ENCODE peak calls at places on chromosomes 4 and X, in four cellular contexts. K, M, B and E are unnamed samples.

GRCh38 chrX:46803140-46803539 is 33.7 kb upstream of the RP2 start:
- DNase-seq in B (no peak), M (no peak), K (no peak), E (no peak)

GRCh38 chr4:6991771-6992557 is 51.2 kb upstream of the TADA2B start:
- DNase-seq in B (no peak), K (no peak), M (no peak), E (no peak)

GRCh38 chr4:173530326-173531062 is 465 bp upstream of the HAND2 start:
- DNase-seq in B (no peak), M (no peak), K (no peak), E (no peak)

GRCh38 chrX:97527725-97528124 is 644.0 kb downstream of the RPA4 start:
- DNase-seq in K (no peak), B (no peak), M (no peak), E (no peak)

GRCh38 chr4:147388016-147388415 is 92.9 kb upstream of the EDNRA start:
- DNase-seq in K (no peak), B (no peak), M (no peak), E (no peak)

GRCh38 chr4:136768925-136769275 is 763.4 kb downstream of the PCDH18 start:
- DNase-seq in M (no peak), K (no peak), B (no peak), E (no peak)

GRCh38 chr4:140653718-140654515 is 85.2 kb upstream of the UCP1 start:
- DNase-seq in K (no peak), B (peak; percentile 49), M (no peak), E (no peak)

GRCh38 chrX:153494541-153495361 is at the start of gene BGN:
- DNase-seq in B (peak; percentile 55), M (peak; percentile 44), K (no peak), E (no peak)

GRCh38 chrX:4935387-4935786 is 1221.9 kb upstream of the PRKX start:
- DNase-seq in B (no peak), M (no peak), K (no peak), E (no peak)

GRCh38 chrX:57900961-57901360 is 9.3 kb downstream of the ZXDA start:
- DNase-seq in M (no peak), K (no peak), B (no peak), E (no peak)

GRCh38 chr4:152515678-152516077 is 20.2 kb downstream of the FBXW7 start:
- DNase-seq in K (no peak), M (no peak), B (no peak), E (no peak)

GRCh38 chr4:12879500-12879899 is 604.6 kb downstream of the RAB28 start:
- DNase-seq in M (no peak), K (no peak), B (no peak), E (no peak)

GRCh38 chrX:40083120-40083978 is 14.4 kb downstream of the BCOR start:
- DNase-seq in M (peak; percentile 60), K (no peak), B (peak; percentile 57), E (no peak)

GRCh38 chr4:48388504-48389154 is 47.3 kb downstream of the SLAIN2 start:
- DNase-seq in K (no peak), B (no peak), M (no peak), E (no peak)

GRCh38 chrX:109822861-109823260 is 89.8 kb upstream of the ACSL4 start:
- DNase-seq in B (no peak), M (no peak), K (no peak), E (no peak)

GRCh38 chr4:165476214-165477098 is 97.6 kb downstream of the CPE start:
- DNase-seq in K (no peak), M (peak; percentile 75), B (no peak), E (peak; percentile 72)

GRCh38 chrX:118976599-118977340 is 2.4 kb downstream of the LONRF3 start:
- DNase-seq in B (no peak), M (peak; percentile 44), K (no peak), E (no peak)

GRCh38 chr4:122914938-122915337 is 7.5 kb downstream of the NUDT6 start:
- DNase-seq in B (no peak), K (no peak), M (no peak), E (no peak)

GRCh38 chr4:6663596-6664393 is 23.3 kb downstream of the MRFAP1 start:
- DNase-seq in B (no peak), M (no peak), K (no peak), E (no peak)

GRCh38 chrX:154436597-154437397 is at the start of gene GDI1:
- DNase-seq in B (peak; percentile 57), M (peak; percentile 85), K (no peak), E (no peak)

GRCh38 chr4:57405359-57405758 is 295.2 kb upstream of the IGFBP7 start:
- DNase-seq in B (no peak), K (no peak), M (no peak), E (no peak)

GRCh38 chr4:42397256-42397634 is at the start of gene SHISA3:
- DNase-seq in K (no peak), B (peak; percentile 75), M (no peak), E (no peak)

GRCh38 chrX:71181558-71181909 is 36.9 kb downstream of the NLGN3 start:
- DNase-seq in K (no peak), M (peak; percentile 12), B (no peak), E (no peak)

GRCh38 chr4:56051049-56051709 is 102.4 kb downstream of the CEP135 start:
- DNase-seq in B (no peak), M (no peak), K (no peak), E (no peak)

GRCh38 chr4:118345813-118346212 is 7.0 kb downstream of the PRSS12 start:
- DNase-seq in M (no peak), K (no peak), B (no peak), E (no peak)

GRCh38 chr4:60743654-60744053 is 456.5 kb upstream of the ADGRL3 start:
- DNase-seq in B (no peak), K (no peak), M (no peak), E (no peak)

GRCh38 chrX:123504047-123504446 is 228.8 kb downstream of the THOC2 start:
- DNase-seq in B (no peak), K (no peak), M (no peak), E (no peak)

GRCh38 chr4:2093265-2093664 is 34.1 kb downstream of the NAT8L start:
- DNase-seq in K (no peak), M (no peak), B (no peak), E (no peak)

GRCh38 chr4:80454561-80454960 is 119.0 kb downstream of the CFAP299 start:
- DNase-seq in B (no peak), M (no peak), K (no peak), E (no peak)

GRCh38 chrX:134949271-134949670 is 41.5 kb upstream of the SMIM10 start:
- DNase-seq in M (no peak), K (no peak), B (no peak), E (peak; percentile 62)

GRCh38 chr4:80422727-80423404 is 87.3 kb downstream of the CFAP299 start:
- DNase-seq in K (no peak), B (no peak), M (no peak), E (no peak)

GRCh38 chr4:2388430-2389182 is 29.8 kb downstream of the ZFYVE28 start:
- DNase-seq in M (no peak), B (no peak), K (no peak), E (no peak)

GRCh38 chr4:175339100-175339707 is 421.0 kb downstream of the ADAM29 start:
- DNase-seq in K (no peak), B (no peak), M (no peak), E (no peak)

DNA sequence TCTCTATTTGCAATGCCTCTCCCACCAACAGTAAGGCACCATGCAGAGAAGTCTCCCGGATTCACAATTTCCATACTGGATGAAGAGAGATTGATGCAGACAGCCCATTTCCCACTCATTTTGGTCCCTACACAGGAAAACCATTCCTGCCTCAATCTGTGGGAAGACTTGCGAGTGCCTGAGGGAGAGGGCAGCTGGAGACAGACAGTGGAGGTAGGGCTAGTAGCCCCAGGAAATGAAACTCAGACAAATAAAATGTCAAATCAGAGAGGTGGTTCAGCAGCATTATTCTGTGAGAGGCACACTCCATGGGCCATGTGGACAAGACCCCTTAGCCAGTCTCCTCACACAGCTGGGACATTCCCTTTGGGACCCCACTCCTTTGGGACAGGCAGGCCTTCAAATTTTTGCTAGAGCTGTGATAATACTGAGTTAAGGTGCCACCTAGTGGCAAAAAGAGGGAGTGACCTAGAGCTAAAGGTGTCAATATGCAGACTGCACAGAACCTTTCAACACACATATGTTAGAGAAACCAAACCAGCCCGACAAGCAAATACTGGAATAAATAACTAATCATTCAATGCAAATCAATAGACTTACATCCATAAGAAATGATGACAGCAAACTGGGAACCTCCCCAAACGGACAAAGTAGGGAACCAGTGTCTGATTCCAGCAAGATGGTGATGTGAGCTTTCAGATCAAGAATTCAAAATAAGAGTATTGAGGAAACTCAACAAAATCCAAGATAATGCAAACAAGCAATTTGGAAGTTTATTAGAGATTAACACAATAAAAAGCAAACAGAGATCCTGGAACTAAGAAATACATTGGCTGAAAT is 1865.3 kb upstream of the AGA start:
- DNase-seq in K (peak; percentile 1), B (peak; percentile 85), M (peak; percentile 20), E (peak; percentile 42)
- TF ChIP-seq EGR1 in K (no peak), B (no peak), M (no peak), E (no peak)

GRCh38 chr4:52945499-52945898 is 83.4 kb downstream of the RASL11B start:
- DNase-seq in M (no peak), B (no peak), K (no peak), E (no peak)

GRCh38 chr4:52949336-52949735 is 87.2 kb downstream of the RASL11B start:
- DNase-seq in B (no peak), M (no peak), K (no peak), E (no peak)

GRCh38 chr4:52945982-52946381 is 83.9 kb downstream of the RASL11B start:
- DNase-seq in M (no peak), B (no peak), K (no peak), E (no peak)

GRCh38 chr4:52947691-52948397 is 85.7 kb downstream of the RASL11B start:
- DNase-seq in M (no peak), K (no peak), B (no peak), E (no peak)

GRCh38 chr4:52946811-52947210 is 84.7 kb downstream of the RASL11B start:
- DNase-seq in K (no peak), B (no peak), M (no peak), E (no peak)
- TF ChIP-seq YY1 in K (no peak), B (no peak), M (no peak), E (no peak)

DNA sequence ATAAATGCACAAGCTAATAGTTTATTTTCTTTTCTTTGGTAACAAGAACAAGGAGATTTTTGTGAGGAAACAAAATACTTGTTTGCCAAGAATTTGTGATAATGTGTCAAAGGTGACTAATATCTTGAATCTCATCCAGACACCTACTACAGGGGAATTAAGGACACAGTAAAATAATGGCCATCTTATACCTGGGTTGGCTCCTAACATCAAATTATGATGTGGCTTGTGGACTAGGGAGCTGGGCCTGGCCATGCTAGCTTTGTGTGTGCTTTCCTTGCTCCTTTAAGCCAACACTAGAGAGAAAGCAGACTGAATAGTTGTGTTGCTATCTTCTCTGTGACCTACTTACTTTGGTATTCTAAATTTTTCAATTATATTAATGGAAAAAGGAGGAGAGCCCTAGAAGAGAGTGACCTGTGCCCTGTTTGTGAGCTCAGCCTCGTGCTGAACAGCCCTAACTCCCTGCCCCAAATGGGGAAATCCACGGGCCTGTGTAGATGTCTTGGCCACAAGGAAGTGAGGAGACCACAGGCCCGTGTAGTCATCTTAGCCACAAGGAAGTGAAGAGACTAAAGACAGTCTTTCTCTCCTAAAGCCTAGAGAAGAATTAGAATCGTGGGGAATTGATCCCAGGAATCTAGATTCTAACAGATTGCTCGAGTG is 23.3 kb downstream of the ARHGAP24 start:
- DNase-seq in B (no peak), K (peak; percentile 40), M (no peak), E (no peak)
- TF ChIP-seq EGR1 in B (no peak), K (no peak), M (no peak), E (no peak)

DNA sequence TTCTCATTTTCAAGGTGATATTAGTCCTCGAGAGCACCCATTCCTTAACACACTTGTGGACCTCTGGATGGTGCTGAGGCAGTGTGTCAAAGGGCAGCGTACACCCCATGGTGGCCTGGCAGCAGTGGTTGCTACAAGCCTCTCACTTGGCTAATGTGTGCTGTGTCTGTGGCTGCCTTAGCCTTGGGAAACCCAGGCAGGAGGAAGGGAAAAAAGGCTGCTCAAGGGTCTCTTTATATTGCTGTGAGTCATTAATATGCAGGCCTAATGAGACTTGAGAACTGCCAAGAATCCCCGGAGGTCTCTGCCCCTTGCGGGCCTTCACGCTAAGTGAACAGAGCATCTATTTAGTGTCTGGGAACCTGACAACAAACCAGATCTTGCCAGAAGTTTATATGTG is 7.0 kb downstream of the PCDH10 start:
- DNase-seq in M (no peak), B (no peak), K (no peak), E (no peak)
- TF ChIP-seq YY1 in M (no peak), B (no peak), K (no peak), E (no peak)